ENCODE peak calls at places on chromosome 10, in nine cellular contexts. One of them, this sample, is unnamed.

GRCh38 chr10:53667063-53667462 is 894.5 kb upstream of the MBL2 start:
- DNase-seq in Panc1: no peak
- DNase-seq in thoracic aorta: no peak
- DNase-seq in heart right ventricle: no peak
- DNase-seq in CD4-positive, alpha-beta memory T cell: no peak
- DNase-seq in lower lobe of right lung: no peak
- DNase-seq in SJSA1: no peak
- DNase-seq in keratinocyte: peak; percentile 28
- DNase-seq in left lung: no peak
- DNase-seq in this sample: no peak

GRCh38 chr10:28072573-28072972 is 73.7 kb upstream of the ODAD2 start:
- DNase-seq in Panc1: no peak
- DNase-seq in thoracic aorta: no peak
- DNase-seq in heart right ventricle: no peak
- DNase-seq in CD4-positive, alpha-beta memory T cell: no peak
- DNase-seq in lower lobe of right lung: no peak
- DNase-seq in SJSA1: no peak
- DNase-seq in keratinocyte: no peak
- DNase-seq in left lung: no peak
- DNase-seq in this sample: no peak

GRCh38 chr10:97571622-97572021 is 957 bp upstream of the ANKRD2 start:
- DNase-seq in Panc1: no peak
- DNase-seq in thoracic aorta: no peak
- DNase-seq in heart right ventricle: no peak
- DNase-seq in CD4-positive, alpha-beta memory T cell: no peak
- DNase-seq in lower lobe of right lung: no peak
- DNase-seq in SJSA1: no peak
- DNase-seq in keratinocyte: peak; percentile 97
- DNase-seq in left lung: peak; percentile 38
- DNase-seq in this sample: no peak

GRCh38 chr10:77024456-77024855 is 613.2 kb downstream of the KCNMA1 start:
- DNase-seq in Panc1: no peak
- DNase-seq in thoracic aorta: no peak
- DNase-seq in heart right ventricle: no peak
- DNase-seq in CD4-positive, alpha-beta memory T cell: no peak
- DNase-seq in lower lobe of right lung: no peak
- DNase-seq in SJSA1: no peak
- DNase-seq in keratinocyte: no peak
- DNase-seq in left lung: no peak
- DNase-seq in this sample: no peak

GRCh38 chr10:120607016-120607709 is 150.1 kb downstream of the PLPP4 start:
- DNase-seq in Panc1: no peak
- DNase-seq in thoracic aorta: no peak
- DNase-seq in heart right ventricle: no peak
- DNase-seq in CD4-positive, alpha-beta memory T cell: no peak
- DNase-seq in lower lobe of right lung: no peak
- DNase-seq in SJSA1: peak; percentile 66
- DNase-seq in keratinocyte: peak; percentile 17
- DNase-seq in left lung: no peak
- DNase-seq in this sample: no peak

GRCh38 chr10:4270116-4270515 is 485.1 kb upstream of the KLF6 start:
- DNase-seq in Panc1: no peak
- DNase-seq in thoracic aorta: no peak
- DNase-seq in heart right ventricle: peak; percentile 29
- DNase-seq in CD4-positive, alpha-beta memory T cell: no peak
- DNase-seq in lower lobe of right lung: no peak
- DNase-seq in SJSA1: peak; percentile 80
- DNase-seq in keratinocyte: peak; percentile 66
- DNase-seq in left lung: no peak
- DNase-seq in this sample: no peak

GRCh38 chr10:129259128-129259527 is 207.9 kb upstream of the MGMT start:
- DNase-seq in Panc1: no peak
- DNase-seq in thoracic aorta: no peak
- DNase-seq in heart right ventricle: no peak
- DNase-seq in CD4-positive, alpha-beta memory T cell: no peak
- DNase-seq in lower lobe of right lung: no peak
- DNase-seq in SJSA1: no peak
- DNase-seq in keratinocyte: no peak
- DNase-seq in left lung: no peak
- DNase-seq in this sample: no peak

GRCh38 chr10:29897430-29897829 is 162.0 kb downstream of the JCAD start:
- DNase-seq in Panc1: no peak
- DNase-seq in thoracic aorta: no peak
- DNase-seq in heart right ventricle: no peak
- DNase-seq in CD4-positive, alpha-beta memory T cell: no peak
- DNase-seq in lower lobe of right lung: no peak
- DNase-seq in SJSA1: no peak
- DNase-seq in keratinocyte: no peak
- DNase-seq in left lung: no peak
- DNase-seq in this sample: no peak

DNA sequence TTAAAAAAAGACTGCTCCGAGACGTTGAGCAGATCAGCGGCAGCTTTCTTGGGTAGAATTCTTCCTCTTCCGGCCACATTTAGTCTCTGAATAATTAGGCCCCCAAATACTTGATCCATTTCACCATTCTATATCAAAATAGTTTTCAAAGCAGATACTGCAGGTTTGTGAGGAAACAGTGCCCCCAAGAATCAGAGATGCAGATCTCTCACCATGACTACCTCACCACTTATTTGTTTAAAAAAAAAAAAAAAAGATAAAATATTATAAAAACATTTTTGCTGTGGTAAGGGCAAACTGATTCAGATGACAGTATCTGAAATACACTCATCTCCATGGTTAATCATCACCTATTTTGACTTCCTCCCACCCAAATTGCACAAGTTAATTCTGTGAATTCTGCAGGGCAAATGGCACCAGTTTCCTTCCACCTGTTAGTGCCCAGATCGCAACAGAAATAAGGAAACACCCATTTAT is 210.4 kb downstream of the FAM107B start:
- DNase-seq in Panc1: no peak
- DNase-seq in thoracic aorta: no peak
- DNase-seq in heart right ventricle: no peak
- DNase-seq in CD4-positive, alpha-beta memory T cell: peak; percentile 82
- DNase-seq in lower lobe of right lung: no peak
- DNase-seq in SJSA1: no peak
- DNase-seq in keratinocyte: no peak
- DNase-seq in left lung: no peak
- DNase-seq in this sample: no peak
- H3K4me1 ChIP-seq in Panc1: no peaks in the 10 kb centered on the region
- H3K4me1 ChIP-seq in thoracic aorta: no peaks in the 10 kb centered on the region
- H3K4me1 ChIP-seq in heart right ventricle: no peaks in the 10 kb centered on the region
- H3K4me1 ChIP-seq in CD4-positive, alpha-beta memory T cell: peaks cover 96% of the 10 kb centered on the region
- H3K4me1 ChIP-seq in lower lobe of right lung: peaks cover 49% of the 10 kb centered on the region
- H3K4me1 ChIP-seq in SJSA1: peaks cover 21% of the 10 kb centered on the region
- H3K4me1 ChIP-seq in keratinocyte: peaks cover 15% of the 10 kb centered on the region
- H3K4me1 ChIP-seq in left lung: peaks cover 75% of the 10 kb centered on the region
- H3K4me1 ChIP-seq in this sample: no peaks in the 10 kb centered on the region

DNA sequence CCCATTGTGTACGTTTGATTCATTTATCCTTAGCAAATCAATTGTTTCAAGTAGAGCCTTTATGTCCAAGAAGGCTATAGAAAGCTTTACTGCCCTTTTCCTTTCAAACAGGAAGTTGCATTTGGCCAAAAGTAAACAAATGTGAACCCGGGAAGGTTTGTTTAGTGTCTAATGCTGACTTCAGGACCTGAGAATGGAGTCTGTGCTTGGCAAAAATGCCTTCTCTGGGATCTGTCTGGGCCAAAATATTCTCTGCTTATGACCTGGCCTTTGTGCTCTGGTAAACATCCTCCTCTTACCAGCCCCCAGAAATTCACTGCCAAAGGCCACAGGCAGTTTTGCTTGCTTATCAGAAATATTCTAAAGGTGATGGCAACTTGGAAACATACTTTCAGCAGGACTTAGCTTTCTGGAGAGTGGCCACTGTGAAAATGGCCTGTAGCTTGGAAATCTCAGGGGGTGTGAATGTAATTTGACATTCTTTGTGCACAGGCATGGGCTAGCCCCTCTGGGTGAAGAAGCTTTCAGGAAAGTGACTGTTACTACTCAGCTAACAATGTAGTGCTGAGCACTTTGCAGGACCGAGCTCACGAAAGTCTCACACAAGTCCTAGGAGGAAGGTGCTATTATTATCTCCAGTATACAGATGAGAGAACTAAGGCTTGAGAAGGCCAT is 199.5 kb downstream of the PTEN start:
- DNase-seq in Panc1: no peak
- DNase-seq in thoracic aorta: no peak
- DNase-seq in heart right ventricle: no peak
- DNase-seq in CD4-positive, alpha-beta memory T cell: no peak
- DNase-seq in lower lobe of right lung: no peak
- DNase-seq in SJSA1: peak; percentile 88
- DNase-seq in keratinocyte: no peak
- DNase-seq in left lung: no peak
- DNase-seq in this sample: no peak
- H3K4me1 ChIP-seq in Panc1: no peaks in the 10 kb centered on the region
- H3K4me1 ChIP-seq in thoracic aorta: peaks cover 47% of the 10 kb centered on the region
- H3K4me1 ChIP-seq in heart right ventricle: peaks cover 6% of the 10 kb centered on the region
- H3K4me1 ChIP-seq in CD4-positive, alpha-beta memory T cell: peaks cover 41% of the 10 kb centered on the region
- H3K4me1 ChIP-seq in lower lobe of right lung: peaks cover 61% of the 10 kb centered on the region
- H3K4me1 ChIP-seq in SJSA1: peaks cover 19% of the 10 kb centered on the region
- H3K4me1 ChIP-seq in keratinocyte: no peaks in the 10 kb centered on the region
- H3K4me1 ChIP-seq in left lung: peaks cover 78% of the 10 kb centered on the region
- H3K4me1 ChIP-seq in this sample: peaks cover 31% of the 10 kb centered on the region

GRCh38 chr10:132545659-132546367 is 8.2 kb downstream of the INPP5A start:
- DNase-seq in Panc1: no peak
- DNase-seq in thoracic aorta: no peak
- DNase-seq in heart right ventricle: no peak
- DNase-seq in CD4-positive, alpha-beta memory T cell: no peak
- DNase-seq in lower lobe of right lung: no peak
- DNase-seq in SJSA1: no peak
- DNase-seq in keratinocyte: no peak
- DNase-seq in left lung: peak; percentile 33
- DNase-seq in this sample: no peak

GRCh38 chr10:132544744-132545658 is 7.4 kb downstream of the INPP5A start:
- DNase-seq in Panc1: no peak
- DNase-seq in thoracic aorta: no peak
- DNase-seq in heart right ventricle: no peak
- DNase-seq in CD4-positive, alpha-beta memory T cell: peak; percentile 30
- DNase-seq in lower lobe of right lung: peak; percentile 26
- DNase-seq in SJSA1: no peak
- DNase-seq in keratinocyte: no peak
- DNase-seq in left lung: peak; percentile 29
- DNase-seq in this sample: no peak

GRCh38 chr10:132542819-132543218 is 5.2 kb downstream of the INPP5A start:
- DNase-seq in Panc1: no peak
- DNase-seq in thoracic aorta: no peak
- DNase-seq in heart right ventricle: no peak
- DNase-seq in CD4-positive, alpha-beta memory T cell: no peak
- DNase-seq in lower lobe of right lung: no peak
- DNase-seq in SJSA1: no peak
- DNase-seq in keratinocyte: no peak
- DNase-seq in left lung: peak; percentile 10
- DNase-seq in this sample: no peak

GRCh38 chr10:132542086-132542775 is 4.6 kb downstream of the INPP5A start:
- DNase-seq in Panc1: no peak
- DNase-seq in thoracic aorta: peak; percentile 1
- DNase-seq in heart right ventricle: no peak
- DNase-seq in CD4-positive, alpha-beta memory T cell: no peak
- DNase-seq in lower lobe of right lung: peak; percentile 44
- DNase-seq in SJSA1: no peak
- DNase-seq in keratinocyte: no peak
- DNase-seq in left lung: peak; percentile 36
- DNase-seq in this sample: no peak

DNA sequence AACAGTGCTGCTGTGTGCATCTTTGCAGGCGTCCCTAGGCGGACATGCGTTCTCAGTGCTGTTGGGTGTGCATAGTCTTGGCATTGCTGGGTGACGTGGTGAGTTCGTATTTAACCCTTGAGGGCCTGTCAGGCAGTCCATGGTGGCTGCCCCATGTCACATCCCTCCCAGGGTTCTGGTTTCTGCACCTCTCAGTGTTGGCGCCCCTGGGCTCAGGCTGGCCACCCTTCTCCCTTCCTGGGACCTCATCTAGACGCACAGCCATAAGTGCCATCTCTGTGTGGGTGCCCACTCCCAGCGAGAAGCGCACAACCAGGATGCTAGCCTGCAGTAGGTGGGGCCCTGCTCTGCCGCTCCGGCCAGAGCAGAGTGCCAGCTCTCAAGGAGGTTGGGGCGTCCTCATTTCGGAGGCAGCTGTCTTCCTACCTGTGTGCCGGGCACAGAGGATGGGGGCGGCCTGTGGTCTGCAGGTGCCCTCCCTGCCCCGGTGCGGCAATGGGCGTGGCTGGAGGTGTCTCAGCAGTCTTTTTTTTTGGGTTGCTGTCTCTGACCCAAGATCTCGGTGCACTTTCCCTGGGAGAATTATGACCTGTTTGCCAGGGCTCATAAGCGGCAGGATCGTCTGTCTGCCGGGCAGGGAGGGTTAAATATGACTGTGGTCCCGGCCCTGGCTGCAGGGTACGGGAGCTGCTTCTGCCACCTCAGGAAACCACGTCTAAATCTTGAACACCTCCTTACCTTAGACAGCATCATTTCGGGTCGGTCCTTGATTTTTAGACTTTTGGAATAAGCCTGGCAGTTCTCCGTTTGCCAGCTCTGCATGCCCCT is 6.5 kb downstream of the INPP5A start:
- DNase-seq in Panc1: no peak
- DNase-seq in thoracic aorta: peak; percentile 1
- DNase-seq in heart right ventricle: no peak
- DNase-seq in CD4-positive, alpha-beta memory T cell: peak; percentile 32
- DNase-seq in lower lobe of right lung: no peak
- DNase-seq in SJSA1: no peak
- DNase-seq in keratinocyte: no peak
- DNase-seq in left lung: peak; percentile 29
- DNase-seq in this sample: no peak
- H3K4me1 ChIP-seq in Panc1: peaks cover 37% of the 10 kb centered on the region
- H3K4me1 ChIP-seq in thoracic aorta: peaks cover 76% of the 10 kb centered on the region
- H3K4me1 ChIP-seq in heart right ventricle: peaks cover 26% of the 10 kb centered on the region
- H3K4me1 ChIP-seq in CD4-positive, alpha-beta memory T cell: peaks cover 48% of the 10 kb centered on the region
- H3K4me1 ChIP-seq in lower lobe of right lung: peaks cover 72% of the 10 kb centered on the region
- H3K4me1 ChIP-seq in SJSA1: peaks cover 20% of the 10 kb centered on the region
- H3K4me1 ChIP-seq in keratinocyte: peaks cover 11% of the 10 kb centered on the region
- H3K4me1 ChIP-seq in left lung: peaks cover 88% of the 10 kb centered on the region
- H3K4me1 ChIP-seq in this sample: no peaks in the 10 kb centered on the region

GRCh38 chr10:110492069-110492782 is 5.5 kb upstream of the DUSP5 start:
- DNase-seq in Panc1: peak; percentile 67
- DNase-seq in thoracic aorta: no peak
- DNase-seq in heart right ventricle: no peak
- DNase-seq in CD4-positive, alpha-beta memory T cell: no peak
- DNase-seq in lower lobe of right lung: no peak
- DNase-seq in SJSA1: no peak
- DNase-seq in keratinocyte: no peak
- DNase-seq in left lung: no peak
- DNase-seq in this sample: no peak

GRCh38 chr10:110493832-110494426 is 3.8 kb upstream of the DUSP5 start:
- DNase-seq in Panc1: no peak
- DNase-seq in thoracic aorta: no peak
- DNase-seq in heart right ventricle: no peak
- DNase-seq in CD4-positive, alpha-beta memory T cell: no peak
- DNase-seq in lower lobe of right lung: no peak
- DNase-seq in SJSA1: no peak
- DNase-seq in keratinocyte: no peak
- DNase-seq in left lung: no peak
- DNase-seq in this sample: no peak

GRCh38 chr10:110495731-110496552 is 1.8 kb upstream of the DUSP5 start:
- DNase-seq in Panc1: peak; percentile 36
- DNase-seq in thoracic aorta: no peak
- DNase-seq in heart right ventricle: peak; percentile 45
- DNase-seq in CD4-positive, alpha-beta memory T cell: peak; percentile 54
- DNase-seq in lower lobe of right lung: peak; percentile 57
- DNase-seq in SJSA1: peak; percentile 96
- DNase-seq in keratinocyte: no peak
- DNase-seq in left lung: peak; percentile 45
- DNase-seq in this sample: peak; percentile 41

GRCh38 chr10:110496553-110497437 is 912 bp upstream of the DUSP5 start:
- DNase-seq in Panc1: no peak
- DNase-seq in thoracic aorta: peak; percentile 45
- DNase-seq in heart right ventricle: no peak
- DNase-seq in CD4-positive, alpha-beta memory T cell: no peak
- DNase-seq in lower lobe of right lung: no peak
- DNase-seq in SJSA1: no peak
- DNase-seq in keratinocyte: no peak
- DNase-seq in left lung: no peak
- DNase-seq in this sample: peak; percentile 28

DNA sequence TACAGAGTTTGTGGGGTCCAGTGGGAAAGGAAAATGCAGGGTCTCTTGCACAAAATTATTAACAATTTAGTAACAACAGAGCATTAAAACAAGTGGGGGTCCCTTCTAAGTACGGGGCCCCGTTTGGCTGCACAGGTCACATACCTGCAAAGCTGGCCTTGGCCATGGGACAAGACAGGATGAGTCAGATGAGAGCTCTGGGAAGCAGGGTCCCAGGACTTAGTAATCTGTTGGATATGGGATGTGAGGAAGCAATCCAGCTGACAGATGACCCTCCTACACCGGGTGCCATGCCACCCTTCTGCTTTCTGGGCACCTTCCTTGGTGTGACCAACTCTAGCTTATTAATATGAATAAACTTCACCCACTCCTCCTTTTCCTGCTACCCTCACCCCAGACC is 3.2 kb upstream of the DUSP5 start:
- DNase-seq in Panc1: no peak
- DNase-seq in thoracic aorta: no peak
- DNase-seq in heart right ventricle: no peak
- DNase-seq in CD4-positive, alpha-beta memory T cell: no peak
- DNase-seq in lower lobe of right lung: no peak
- DNase-seq in SJSA1: no peak
- DNase-seq in keratinocyte: no peak
- DNase-seq in left lung: no peak
- DNase-seq in this sample: no peak
- H3K4me1 ChIP-seq in Panc1: peaks cover 20% of the 10 kb centered on the region
- H3K4me1 ChIP-seq in thoracic aorta: peaks cover 19% of the 10 kb centered on the region
- H3K4me1 ChIP-seq in heart right ventricle: peaks cover 3% of the 10 kb centered on the region
- H3K4me1 ChIP-seq in CD4-positive, alpha-beta memory T cell: peaks cover 22% of the 10 kb centered on the region
- H3K4me1 ChIP-seq in lower lobe of right lung: peaks cover 27% of the 10 kb centered on the region
- H3K4me1 ChIP-seq in SJSA1: peaks cover 48% of the 10 kb centered on the region
- H3K4me1 ChIP-seq in keratinocyte: peaks cover 36% of the 10 kb centered on the region
- H3K4me1 ChIP-seq in left lung: peaks cover 17% of the 10 kb centered on the region
- H3K4me1 ChIP-seq in this sample: peaks cover 11% of the 10 kb centered on the region